ENCODE peak calls at places on chromosomes 2 and 18, in six cellular contexts. C is GM12878, S is HCT116, Q is K562, U is H1, I is HepG2. B is an unnamed sample.

GRCh38 chr2:4951368-4951767 is 740.8 kb upstream of the SOX11 start:
- DNase-seq in I (no peak), C (no peak), Q (no peak), S (no peak), U (no peak), B (no peak)

GRCh38 chr2:107362973-107363372 is 463.7 kb upstream of the RGPD4 start:
- DNase-seq in U (no peak), S (no peak), Q (no peak), I (no peak), C (no peak), B (no peak)

GRCh38 chr18:55237665-55238064 is 278.4 kb upstream of the CCDC68 start:
- DNase-seq in Q (no peak), I (no peak), C (no peak), S (no peak), U (no peak), B (no peak)

GRCh38 chr2:188668017-188668663 is 306.0 kb upstream of the COL3A1 start:
- DNase-seq in Q (no peak), C (no peak), U (no peak), I (no peak), S (peak; percentile 13), B (no peak)

GRCh38 chr2:100376836-100377235 is 40.6 kb downstream of the CHST10 start:
- DNase-seq in U (no peak), S (no peak), Q (no peak), I (no peak), C (no peak), B (no peak)

GRCh38 chr2:218716070-218716469 is 5.4 kb downstream of the TTLL4 start:
- DNase-seq in C (no peak), I (no peak), S (no peak), U (no peak), Q (no peak), B (no peak)

GRCh38 chr2:23711979-23712755 is 214.8 kb downstream of the ATAD2B start:
- DNase-seq in U (no peak), Q (no peak), C (no peak), I (no peak), S (no peak), B (no peak)

GRCh38 chr2:222196159-222196558 is 102.6 kb downstream of the PAX3 start:
- DNase-seq in S (no peak), I (no peak), C (no peak), Q (no peak), U (no peak), B (no peak)

GRCh38 chr2:200177971-200178911 is 128.3 kb upstream of the SPATS2L start:
- DNase-seq in U (no peak), Q (no peak), C (no peak), S (no peak), I (no peak), B (no peak)

GRCh38 chr2:81324046-81324445 is 1019.5 kb upstream of the LRRTM1 start:
- DNase-seq in U (peak; percentile 17), Q (no peak), S (peak; percentile 18), I (peak; percentile 16), C (no peak), B (no peak)

GRCh38 chr2:45505138-45505537 is 105.9 kb downstream of the SRBD1 start:
- DNase-seq in C (no peak), S (no peak), U (no peak), I (no peak), Q (no peak), B (no peak)

GRCh38 chr2:74577448-74577847 is 22.9 kb downstream of the DOK1 start:
- DNase-seq in I (no peak), Q (peak; percentile 45), U (no peak), S (no peak), C (no peak), B (no peak)

GRCh38 chr2:160415991-160416390 is 77.6 kb downstream of the RBMS1 start:
- DNase-seq in I (no peak), Q (no peak), C (no peak), U (no peak), S (no peak), B (no peak)

GRCh38 chr2:99198103-99198841 is 17.3 kb downstream of the MRPL30 start:
- DNase-seq in C (no peak), I (no peak), Q (no peak), U (no peak), S (no peak), B (no peak)

GRCh38 chr2:152861349-152861942 is 143.0 kb downstream of the ARL6IP6 start:
- DNase-seq in C (no peak), U (peak; percentile 5), S (peak; percentile 46), Q (peak; percentile 63), I (peak; percentile 43), B (peak; percentile 32)

GRCh38 chr2:65320042-65320711 is 92.5 kb downstream of the ACTR2 start:
- DNase-seq in S (peak; percentile 64), I (peak; percentile 66), U (no peak), C (peak; percentile 30), Q (peak; percentile 46), B (no peak)

GRCh38 chr2:111712361-111712760 is 171.6 kb downstream of the ANAPC1 start:
- DNase-seq in Q (no peak), U (no peak), I (no peak), S (no peak), C (no peak), B (no peak)

GRCh38 chr2:30404354-30405265 is 42.4 kb upstream of the LCLAT1 start:
- DNase-seq in S (no peak), C (no peak), U (no peak), Q (no peak), I (no peak), B (no peak)

GRCh38 chr18:57856707-57857280 is 53.7 kb upstream of the ATP8B1 start:
- DNase-seq in Q (no peak), S (no peak), C (no peak), I (no peak), U (no peak), B (no peak)

GRCh38 chr2:158970522-158970855 is 2.0 kb downstream of the TANC1 start:
- DNase-seq in Q (no peak), C (no peak), U (no peak), S (no peak), I (no peak), B (no peak)

GRCh38 chr18:45245036-45245638 is 370.1 kb upstream of the SLC14A2 start:
- DNase-seq in Q (no peak), C (no peak), S (no peak), U (no peak), I (no peak), B (peak; percentile 39)

GRCh38 chr2:105598404-105598803 is 146.3 kb upstream of the NCK2 start:
- DNase-seq in Q (no peak), S (no peak), U (no peak), I (no peak), C (no peak), B (no peak)

GRCh38 chr2:56565143-56565542 is 381.4 kb downstream of the CCDC85A start:
- DNase-seq in C (no peak), U (no peak), Q (no peak), I (no peak), S (no peak), B (no peak)

GRCh38 chr2:27736031-27736889 is 35.3 kb upstream of the MRPL33 start:
- DNase-seq in Q (no peak), I (no peak), S (no peak), C (no peak), U (no peak), B (no peak)

GRCh38 chr2:27736890-27737204 is 34.7 kb upstream of the MRPL33 start:
- DNase-seq in Q (no peak), U (no peak), C (no peak), S (no peak), I (no peak), B (no peak)

GRCh38 chr2:27734305-27734704 is 37.2 kb upstream of the MRPL33 start:
- DNase-seq in I (no peak), Q (no peak), C (no peak), U (no peak), S (no peak), B (no peak)

GRCh38 chr2:27737676-27738348 is 33.7 kb upstream of the MRPL33 start:
- DNase-seq in S (no peak), C (no peak), U (no peak), Q (no peak), I (peak; percentile 85), B (peak; percentile 94)

GRCh38 chr2:27735263-27735904 is 36.1 kb upstream of the MRPL33 start:
- DNase-seq in Q (peak; percentile 59), C (no peak), I (no peak), S (no peak), U (peak; percentile 47), B (no peak)
- H3K27ac ChIP-seq in Q (no peak overlapping the region), C (no peak overlapping the region), I (no peak overlapping the region), S (no peak overlapping the region), U (peak overlapping the region; percentile 32), B (no peak overlapping the region)

DNA sequence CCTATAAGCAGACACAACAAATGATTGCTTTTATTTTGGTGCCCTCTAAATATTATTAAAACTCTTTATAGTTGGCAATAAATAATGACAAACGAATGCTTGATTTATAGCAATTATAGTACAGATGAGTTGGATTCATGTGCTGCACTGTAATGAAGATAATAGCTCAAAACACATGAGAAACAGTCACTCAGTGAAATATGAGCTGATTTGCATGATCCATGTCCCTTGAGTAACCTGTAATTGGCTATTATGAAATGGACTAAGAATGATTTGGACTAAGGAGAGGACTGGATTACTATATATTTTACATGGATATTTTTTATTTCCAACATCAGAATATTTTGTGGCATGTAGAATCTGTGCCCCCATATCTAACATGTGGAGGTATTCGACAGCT is 365.6 kb upstream of the UBE2E3 start:
- DNase-seq in C (no peak), U (no peak), I (no peak), S (no peak), Q (no peak), B (no peak)
- TF ChIP-seq SIN3A in C (no peak), U (no peak), I (no peak), S (no peak), Q (no peak), B (no peak)

GRCh38 chr2:85585781-85586105 is 1.5 kb downstream of the VAMP5 start:
- DNase-seq in S (no peak), U (no peak), C (no peak), Q (no peak), I (no peak), B (no peak)

GRCh38 chr2:85583667-85584353 is 421 bp upstream of the VAMP5 start:
- DNase-seq in C (no peak), U (no peak), I (peak; percentile 73), S (no peak), Q (no peak), B (no peak)

GRCh38 chr2:85582467-85582866 is 1.8 kb upstream of the VAMP5 start:
- DNase-seq in Q (no peak), C (no peak), S (no peak), I (no peak), U (no peak), B (no peak)

GRCh38 chr2:85584354-85584856 is at the start of gene VAMP5:
- DNase-seq in S (no peak), U (no peak), C (no peak), I (peak; percentile 79), Q (no peak), B (peak; percentile 85)

GRCh38 chr2:85584857-85585780 is 888 bp downstream of the VAMP5 start:
- DNase-seq in I (peak; percentile 96), Q (peak; percentile 75), U (no peak), C (no peak), S (no peak), B (peak; percentile 31)
- H3K27ac ChIP-seq in I (peak overlapping the region; percentile 99), Q (peak overlapping the region; percentile 81), U (no peak overlapping the region), C (peak overlapping the region; percentile 64), S (peak overlapping the region; percentile 75), B (no peak overlapping the region)

DNA sequence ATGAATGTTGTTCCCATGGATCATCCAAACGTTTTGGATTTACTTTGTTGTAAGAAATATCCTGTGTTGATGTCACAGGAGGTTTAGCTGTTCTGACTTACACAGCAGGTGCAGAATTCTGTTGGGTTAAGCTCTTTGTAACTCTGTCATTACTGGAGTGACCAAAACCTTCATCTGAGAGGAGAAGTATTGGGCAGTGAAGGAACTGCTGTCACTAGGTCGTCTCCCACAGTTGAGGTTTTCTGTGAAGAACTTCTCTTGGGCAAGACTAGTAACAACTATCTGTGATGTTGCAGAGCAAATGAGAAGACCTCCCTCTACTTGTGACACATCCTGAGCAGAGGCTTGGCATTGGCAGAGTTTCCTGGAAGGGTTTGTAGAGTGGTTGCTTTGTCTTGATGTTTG is 2.9 kb downstream of the SPTBN1 start:
- DNase-seq in Q (no peak), S (no peak), C (no peak), U (no peak), I (no peak), B (no peak)
- TF ChIP-seq SIN3A in Q (no peak), S (no peak), C (no peak), U (no peak), I (no peak), B (no peak)